ENCODE peak calls at places on chromosomes 2 and 18, in seven cellular contexts. C, T, L, V, S, K and G are unnamed samples.

GRCh38 chr2:142951190-142952007 is 73.9 kb downstream of the KYNU start:
- DNase-seq in C (no peak), T (no peak), L (no peak), V (peak), S (no peak), K (no peak), G (no peak)

GRCh38 chr2:236928353-236929153 is 157.1 kb upstream of the COPS8 start:
- DNase-seq in C (no peak), T (no peak), L (no peak), V (no peak), S (no peak), K (no peak), G (peak)

GRCh38 chr18:21112140-21112473 is 494 bp upstream of the ROCK1 start:
- DNase-seq in C (no peak), T (no peak), L (no peak), V (no peak), S (no peak), K (no peak), G (no peak)

GRCh38 chr2:151853070-151853758 is 25.0 kb upstream of the ARL5A start:
- DNase-seq in C (no peak), T (no peak), L (no peak), V (peak), S (no peak), K (no peak), G (no peak)

GRCh38 chr18:66616523-66616983 is 12.7 kb upstream of the CDH19 start:
- DNase-seq in C (peak), T (no peak), L (no peak), V (peak), S (no peak), K (no peak), G (no peak)

GRCh38 chr2:240963376-240964220 is 34.8 kb upstream of the SNED1 start:
- DNase-seq in C (peak), T (no peak), L (no peak), V (no peak), S (no peak), K (no peak), G (no peak)

GRCh38 chr2:159071190-159071915 is 102.9 kb downstream of the TANC1 start:
- DNase-seq in C (no peak), T (no peak), L (no peak), V (no peak), S (no peak), K (no peak), G (no peak)

GRCh38 chr2:44804406-44805235 is 136.9 kb upstream of the SIX3 start:
- DNase-seq in C (no peak), T (no peak), L (no peak), V (no peak), S (no peak), K (no peak), G (no peak)

GRCh38 chr18:8609711-8610441 is 639 bp downstream of the RAB12 start:
- DNase-seq in C (peak), T (no peak), L (no peak), V (no peak), S (no peak), K (no peak), G (no peak)

GRCh38 chr2:70552501-70553333 is 909 bp downstream of the TGFA start:
- DNase-seq in C (peak), T (no peak), L (no peak), V (no peak), S (no peak), K (no peak), G (no peak)

GRCh38 chr18:8505036-8505435 is 104.2 kb upstream of the RAB12 start:
- DNase-seq in C (peak), T (no peak), L (no peak), V (no peak), S (no peak), K (no peak), G (no peak)

GRCh38 chr2:224817676-224818075 is 101.5 kb upstream of the CCDC195 start:
- DNase-seq in C (no peak), T (no peak), L (no peak), V (no peak), S (no peak), K (no peak), G (no peak)

GRCh38 chr2:165105911-165106310 is 97.9 kb downstream of the SCN3A start:
- DNase-seq in C (no peak), T (no peak), L (no peak), V (no peak), S (no peak), K (no peak), G (no peak)

GRCh38 chr2:203871371-203871983 is 3.9 kb downstream of the CTLA4 start:
- DNase-seq in C (no peak), T (no peak), L (peak), V (no peak), S (no peak), K (no peak), G (no peak)

GRCh38 chr2:112006076-112006410 is 49.0 kb upstream of the TMEM87B start:
- DNase-seq in C (no peak), T (no peak), L (peak), V (no peak), S (no peak), K (no peak), G (no peak)

GRCh38 chr18:23619388-23619873 is 33.1 kb upstream of the NPC1 start:
- DNase-seq in C (no peak), T (no peak), L (no peak), V (no peak), S (no peak), K (no peak), G (no peak)

GRCh38 chr18:51054764-51055163 is 24.8 kb downstream of the SMAD4 start:
- DNase-seq in C (no peak), T (no peak), L (no peak), V (no peak), S (no peak), K (no peak), G (no peak)

GRCh38 chr2:84038866-84039265 is 420.2 kb downstream of the SUCLG1 start:
- DNase-seq in C (no peak), T (no peak), L (no peak), V (no peak), S (no peak), K (no peak), G (no peak)

GRCh38 chr2:221203138-221203537 is 369.0 kb downstream of the EPHA4 start:
- DNase-seq in C (no peak), T (no peak), L (peak), V (no peak), S (no peak), K (no peak), G (no peak)

GRCh38 chr2:6940820-6941219 is 23.6 kb downstream of the RNF144A start:
- DNase-seq in C (no peak), T (no peak), L (no peak), V (no peak), S (no peak), K (no peak), G (no peak)

GRCh38 chr2:113894156-113894743 is 4.4 kb downstream of the ACTR3 start:
- DNase-seq in C (no peak), T (peak), L (no peak), V (peak), S (no peak), K (no peak), G (no peak)

GRCh38 chr2:11075221-11075620 is 80.0 kb upstream of the SLC66A3 start:
- DNase-seq in C (no peak), T (no peak), L (no peak), V (no peak), S (no peak), K (no peak), G (no peak)

GRCh38 chr2:159106105-159106504 is 137.7 kb downstream of the TANC1 start:
- DNase-seq in C (no peak), T (no peak), L (no peak), V (no peak), S (no peak), K (no peak), G (no peak)

GRCh38 chr2:76197428-76197827 is 486.7 kb upstream of the GCFC2 start:
- DNase-seq in C (no peak), T (no peak), L (no peak), V (no peak), S (no peak), K (no peak), G (no peak)

GRCh38 chr2:73089270-73090030 is 17.9 kb upstream of the SFXN5 start:
- DNase-seq in C (no peak), T (peak), L (no peak), V (peak), S (no peak), K (no peak), G (peak)

GRCh38 chr2:241225545-241225944 is 37.1 kb downstream of the ANO7 start:
- DNase-seq in C (no peak), T (no peak), L (no peak), V (no peak), S (no peak), K (no peak), G (no peak)

GRCh38 chr18:21604711-21605110 is 4.2 kb upstream of the ESCO1 start:
- DNase-seq in C (no peak), T (no peak), L (no peak), V (no peak), S (no peak), K (no peak), G (no peak)

DNA sequence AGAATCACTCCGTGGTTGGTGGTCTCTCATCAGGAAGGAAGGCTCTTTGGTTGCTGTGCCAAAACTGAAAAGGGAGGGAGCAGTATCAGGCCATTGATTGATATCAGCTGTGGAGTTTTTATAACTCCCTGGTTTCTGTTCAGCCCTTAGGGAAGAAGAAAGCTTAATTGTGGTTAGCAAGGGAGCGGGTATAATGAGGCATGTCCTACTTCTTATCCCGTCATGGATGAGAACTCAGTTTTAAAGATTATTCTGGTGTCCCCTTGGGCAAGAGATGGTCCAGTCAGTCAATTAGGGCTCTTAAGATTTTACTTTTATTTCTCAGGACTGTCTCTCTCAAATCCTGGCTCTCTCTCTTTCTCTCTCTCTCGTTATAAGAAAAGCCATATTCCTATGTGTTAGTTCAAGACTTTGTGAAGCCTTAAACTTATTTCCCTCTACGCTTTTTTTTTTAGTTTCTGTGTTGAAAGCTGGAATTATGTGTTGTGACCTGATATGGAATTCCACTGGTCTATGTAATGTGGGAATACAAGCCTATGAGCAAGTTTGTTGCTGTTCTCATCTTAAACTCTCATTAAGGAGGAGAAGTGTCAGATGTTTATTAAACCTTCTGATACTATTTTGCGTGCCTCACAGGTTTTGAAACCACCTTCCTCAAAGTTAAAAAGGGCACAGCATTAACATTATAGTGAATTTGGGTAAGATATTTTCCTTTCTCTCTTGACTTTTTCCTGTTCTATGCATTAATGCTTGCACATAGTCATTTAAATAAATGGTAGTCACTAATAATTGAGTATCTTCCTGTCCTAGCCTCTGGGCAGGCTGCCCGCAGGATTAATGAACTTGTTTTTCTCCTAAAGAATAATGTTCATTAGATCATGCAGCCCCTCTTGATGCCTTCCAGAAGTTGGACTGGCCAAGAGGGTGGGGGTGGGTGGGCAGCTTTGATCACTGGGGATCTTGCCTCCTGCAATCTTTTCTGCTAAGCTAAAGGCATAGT is 514.2 kb upstream of the CDH2 start:
- DNase-seq in C (no peak), T (no peak), L (no peak), V (no peak), S (no peak), K (no peak), G (no peak)
- TF ChIP-seq JUND in C (no peak), T (no peak), L (no peak), V (no peak), S (no peak), K (no peak), G (no peak)

DNA sequence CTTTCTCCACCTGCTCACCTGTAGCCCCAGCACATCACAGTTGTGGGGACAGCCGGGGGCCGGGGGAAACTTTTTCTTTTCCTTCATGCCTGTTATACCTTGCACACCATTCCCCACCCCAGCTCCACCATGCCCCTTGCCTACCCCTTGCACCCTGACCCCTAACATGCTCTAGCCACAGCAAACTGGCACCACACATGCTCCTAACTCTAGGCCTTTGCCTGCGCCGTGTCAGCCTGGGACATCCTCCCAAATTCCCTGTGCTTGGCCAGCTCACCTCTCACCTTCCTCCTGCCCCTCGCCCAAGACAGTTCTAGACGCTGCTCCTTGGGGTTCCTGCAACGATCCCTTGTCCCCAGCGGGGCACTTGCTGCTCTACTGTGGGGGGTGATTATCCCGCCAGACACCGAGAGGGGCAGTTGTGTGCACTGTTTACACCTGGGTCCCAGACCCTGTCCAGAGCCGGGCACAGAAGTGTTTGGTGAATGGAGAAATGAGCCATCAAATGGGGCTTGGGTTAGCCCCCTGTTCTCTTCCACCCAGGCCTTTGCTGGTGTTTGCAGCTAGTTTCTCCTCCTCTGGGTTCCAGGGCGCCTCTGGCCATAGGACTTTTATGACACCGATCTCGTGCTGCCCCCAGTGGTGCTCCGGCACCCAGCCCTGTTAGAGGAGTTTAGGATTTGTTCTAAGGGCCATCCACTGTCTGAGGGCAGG is 129.8 kb downstream of the CTIF start:
- DNase-seq in C (no peak), T (no peak), L (no peak), V (no peak), S (no peak), K (no peak), G (no peak)
- TF ChIP-seq JUND in C (no peak), T (no peak), L (no peak), V (no peak), S (no peak), K (no peak), G (no peak)

DNA sequence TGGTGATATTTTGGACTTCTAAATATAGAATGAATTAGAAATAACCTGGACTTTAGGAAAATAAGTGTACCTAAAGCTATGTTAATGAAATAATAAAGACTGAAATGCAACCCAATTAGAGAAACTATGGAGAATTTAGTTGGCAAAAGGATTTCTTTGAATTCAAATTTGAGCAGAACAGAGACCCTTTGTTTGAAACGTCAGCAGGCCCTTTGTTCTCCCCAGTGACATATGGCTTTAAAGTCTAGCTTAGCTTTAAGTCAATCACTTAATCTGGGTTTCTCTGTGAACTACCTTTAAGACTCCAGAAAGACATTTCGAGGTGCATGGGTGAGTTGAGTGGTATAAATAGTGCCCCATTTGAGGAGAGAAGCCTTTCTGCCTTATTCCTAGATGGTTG is 130.5 kb upstream of the CREB1 start:
- DNase-seq in C (no peak), T (no peak), L (no peak), V (no peak), S (no peak), K (no peak), G (no peak)
- TF ChIP-seq JUND in C (no peak), T (no peak), L (no peak), V (no peak), S (no peak), K (no peak), G (no peak)

GRCh38 chr18:78642561-78643398 is 336.8 kb upstream of the SALL3 start:
- DNase-seq in C (no peak), T (no peak), L (no peak), V (no peak), S (no peak), K (no peak), G (no peak)
- TF ChIP-seq JUND in C (no peak), T (no peak), L (no peak), V (no peak), S (no peak), K (no peak), G (no peak)

GRCh38 chr2:227536445-227536844 is 62.2 kb upstream of the SCYGR2 start:
- DNase-seq in C (peak), T (no peak), L (no peak), V (peak), S (no peak), K (no peak), G (no peak)
- TF ChIP-seq JUND in C (no peak), T (no peak), L (no peak), V (no peak), S (no peak), K (no peak), G (no peak)

GRCh38 chr18:45198526-45198925 is 416.8 kb upstream of the SLC14A2 start:
- DNase-seq in C (no peak), T (no peak), L (no peak), V (no peak), S (no peak), K (no peak), G (no peak)
- TF ChIP-seq JUND in C (no peak), T (no peak), L (no peak), V (no peak), S (no peak), K (no peak), G (no peak)